ENCODE peak calls at places on chromosome 22, in ten cellular contexts. Y is omental fat pad, O is coronary artery, I is OCI-LY7, N is progenitor cell of endocrine pancreas, E is endodermal cell, F is GM10248, J is fibroblast of the aortic adventitia, M is AG04450, D is cardiac fibroblast. W is an unnamed sample.

GRCh38 chr22:27851974-27852713 is 50.6 kb upstream of the MN1 start:
- DNase-seq in Y (no peak), O (no peak), I (no peak), N (no peak), E (no peak), F (no peak), J (no peak), M (no peak), D (peak), W (no peak)

GRCh38 chr22:28032896-28033295 is 113.8 kb upstream of the PITPNB start:
- DNase-seq in Y (no peak), O (no peak), I (no peak), N (no peak), E (peak), F (no peak), J (no peak), M (no peak), D (no peak), W (no peak)

GRCh38 chr22:29172216-29172615 is 33.5 kb upstream of the EMID1 start:
- DNase-seq in Y (no peak), O (peak), I (no peak), N (no peak), E (peak), F (no peak), J (no peak), M (no peak), D (no peak), W (no peak)

GRCh38 chr22:20013382-20013871 is 3.2 kb downstream of the ARVCF start:
- DNase-seq in Y (no peak), O (no peak), I (peak), N (peak), E (peak), F (peak), J (peak), M (no peak), D (peak), W (no peak)

GRCh38 chr22:40499187-40499753 is 128.9 kb downstream of the SGSM3 start:
- DNase-seq in Y (no peak), O (no peak), I (no peak), N (no peak), E (no peak), F (peak), J (peak), M (peak), D (peak), W (no peak)

GRCh38 chr22:45552580-45553332 is 50.1 kb downstream of the FBLN1 start:
- DNase-seq in Y (no peak), O (no peak), I (no peak), N (no peak), E (peak), F (no peak), J (peak), M (peak), D (peak), W (peak)

GRCh38 chr22:19823191-19823590 is 31.5 kb downstream of the GNB1L start:
- DNase-seq in Y (no peak), O (peak), I (no peak), N (no peak), E (peak), F (no peak), J (no peak), M (no peak), D (no peak), W (peak)

GRCh38 chr22:20117656-20118571 is 888 bp upstream of the TRMT2A start:
- DNase-seq in Y (no peak), O (no peak), I (peak), N (no peak), E (no peak), F (peak), J (peak), M (no peak), D (peak), W (no peak)

GRCh38 chr22:28143961-28144745 is 225.1 kb upstream of the PITPNB start:
- DNase-seq in Y (no peak), O (no peak), I (no peak), N (no peak), E (no peak), F (no peak), J (peak), M (no peak), D (no peak), W (no peak)

GRCh38 chr22:49825944-49826602 is 1.6 kb downstream of the BRD1 start:
- DNase-seq in Y (no peak), O (no peak), I (peak), N (no peak), E (no peak), F (no peak), J (peak), M (no peak), D (peak), W (no peak)

GRCh38 chr22:20316217-20316843 is 3.5 kb downstream of the DGCR6L start:
- DNase-seq in Y (no peak), O (peak), I (no peak), N (no peak), E (peak), F (no peak), J (no peak), M (no peak), D (no peak), W (peak)

GRCh38 chr22:33838644-33839043 is 81.6 kb downstream of the LARGE1 start:
- DNase-seq in Y (no peak), O (no peak), I (no peak), N (no peak), E (no peak), F (no peak), J (peak), M (no peak), D (no peak), W (no peak)

GRCh38 chr22:25488244-25489020 is 76.0 kb upstream of the GRK3 start:
- DNase-seq in Y (peak), O (no peak), I (no peak), N (no peak), E (no peak), F (no peak), J (peak), M (no peak), D (peak), W (peak)

GRCh38 chr22:37640591-37641250 is 1.3 kb downstream of the SH3BP1 start:
- DNase-seq in Y (no peak), O (no peak), I (no peak), N (no peak), E (no peak), F (no peak), J (no peak), M (no peak), D (no peak), W (no peak)

GRCh38 chr22:37638351-37639069 is 959 bp upstream of the SH3BP1 start:
- DNase-seq in Y (no peak), O (no peak), I (no peak), N (no peak), E (peak), F (no peak), J (no peak), M (no peak), D (no peak), W (no peak)

GRCh38 chr22:37641251-37641949 is 1.9 kb downstream of the SH3BP1 start:
- DNase-seq in Y (no peak), O (no peak), I (no peak), N (no peak), E (no peak), F (no peak), J (no peak), M (no peak), D (no peak), W (no peak)

GRCh38 chr22:37639771-37640590 is 512 bp downstream of the SH3BP1 start:
- DNase-seq in Y (no peak), O (no peak), I (peak), N (no peak), E (peak), F (no peak), J (no peak), M (no peak), D (no peak), W (no peak)

GRCh38 chr22:37639070-37639760 is at the start of gene SH3BP1:
- DNase-seq in Y (no peak), O (no peak), I (peak), N (peak), E (peak), F (peak), J (no peak), M (no peak), D (no peak), W (no peak)
- TF ChIP-seq CTCF in Y (no peak), O (no peak), I (no peak), N (no peak), E (no peak), F (no peak), J (no peak), M (no peak), D (no peak), W (no peak)

GRCh38 chr22:38213319-38214247 is 11.8 kb downstream of the MAFF start:
- DNase-seq in Y (no peak), O (no peak), I (peak), N (no peak), E (no peak), F (peak), J (no peak), M (no peak), D (no peak), W (no peak)
- TF ChIP-seq CTCF in Y (no peak), O (no peak), I (no peak), N (no peak), E (no peak), F (no peak), J (no peak), M (no peak), D (no peak), W (no peak)

DNA sequence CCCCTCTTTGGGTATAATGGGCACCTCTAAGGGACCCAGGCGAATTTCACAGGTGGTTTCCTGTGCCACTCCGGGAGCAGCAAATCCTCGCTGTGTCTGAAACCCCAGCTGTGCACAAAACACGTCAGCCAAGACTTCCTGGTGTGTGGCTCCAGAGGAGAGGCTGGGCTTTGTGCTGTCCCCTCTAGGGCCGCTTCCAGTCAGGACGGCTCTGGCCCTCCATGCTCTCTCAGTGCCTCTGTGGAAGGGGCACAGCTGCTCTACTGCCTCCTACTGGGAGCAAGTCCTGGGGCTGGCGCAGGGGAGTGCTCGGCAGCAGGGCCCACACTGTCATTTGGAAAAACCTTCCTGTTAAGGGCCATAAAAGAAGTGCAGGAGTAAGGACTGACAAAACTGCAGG is 23.7 kb upstream of the ARFGAP3 start:
- DNase-seq in Y (no peak), O (no peak), I (no peak), N (no peak), E (peak), F (no peak), J (no peak), M (no peak), D (no peak), W (no peak)
- TF ChIP-seq CTCF in Y (no peak), O (no peak), I (peak), N (peak), E (peak), F (peak), J (no peak), M (peak), D (peak), W (no peak)

GRCh38 chr22:43088979-43089717 is at the start of gene TTLL1:
- DNase-seq in Y (peak), O (peak), I (peak), N (peak), E (peak), F (peak), J (peak), M (peak), D (peak), W (peak)
- TF ChIP-seq CTCF in Y (no peak), O (no peak), I (no peak), N (no peak), E (peak), F (no peak), J (peak), M (no peak), D (peak), W (no peak)